ENCODE peak calls at places on chromosome 12, in eight cellular contexts. One of them, this sample, is unnamed.

GRCh38 chr12:124543591-124544310 is 23.7 kb downstream of the NCOR2 start:
- DNase-seq in suprapubic skin: peak
- DNase-seq in Peyer's patch: no peak
- DNase-seq in lower leg skin: no peak
- DNase-seq in HepG2: no peak
- DNase-seq in stomach: no peak
- DNase-seq in A549: no peak
- DNase-seq in right lobe of liver: no peak
- DNase-seq in this sample: no peak

GRCh38 chr12:2535583-2536187 is 259.1 kb upstream of the FKBP4 start:
- DNase-seq in A549: no peak
- DNase-seq in lower leg skin: no peak
- DNase-seq in HepG2: no peak
- DNase-seq in Peyer's patch: no peak
- DNase-seq in suprapubic skin: no peak
- DNase-seq in stomach: no peak
- DNase-seq in right lobe of liver: no peak
- DNase-seq in this sample: no peak

GRCh38 chr12:57583008-57583831 is 7.8 kb upstream of the PIP4K2C start:
- DNase-seq in A549: peak
- DNase-seq in HepG2: peak
- DNase-seq in suprapubic skin: no peak
- DNase-seq in Peyer's patch: peak
- DNase-seq in stomach: peak
- DNase-seq in lower leg skin: peak
- DNase-seq in right lobe of liver: no peak
- DNase-seq in this sample: peak

GRCh38 chr12:64120568-64120967 is 101.5 kb downstream of the KICS2 start:
- DNase-seq in Peyer's patch: no peak
- DNase-seq in right lobe of liver: no peak
- DNase-seq in A549: no peak
- DNase-seq in lower leg skin: no peak
- DNase-seq in suprapubic skin: no peak
- DNase-seq in stomach: no peak
- DNase-seq in HepG2: no peak
- DNase-seq in this sample: no peak

GRCh38 chr12:84911331-84912190 is 1.0 kb downstream of the SLC6A15 start:
- DNase-seq in Peyer's patch: peak
- DNase-seq in A549: peak
- DNase-seq in right lobe of liver: peak
- DNase-seq in suprapubic skin: peak
- DNase-seq in stomach: no peak
- DNase-seq in lower leg skin: peak
- DNase-seq in HepG2: no peak
- DNase-seq in this sample: no peak

GRCh38 chr12:13573698-13574321 is 377.3 kb downstream of the EMP1 start:
- DNase-seq in suprapubic skin: no peak
- DNase-seq in lower leg skin: no peak
- DNase-seq in right lobe of liver: no peak
- DNase-seq in stomach: no peak
- DNase-seq in A549: peak
- DNase-seq in Peyer's patch: no peak
- DNase-seq in HepG2: no peak
- DNase-seq in this sample: no peak

GRCh38 chr12:74066476-74066875 is 471.2 kb upstream of the ATXN7L3B start:
- DNase-seq in A549: no peak
- DNase-seq in lower leg skin: no peak
- DNase-seq in suprapubic skin: no peak
- DNase-seq in Peyer's patch: no peak
- DNase-seq in right lobe of liver: no peak
- DNase-seq in stomach: no peak
- DNase-seq in HepG2: no peak
- DNase-seq in this sample: peak

GRCh38 chr12:119938049-119938667 is 50.9 kb upstream of the BICDL1 start:
- DNase-seq in right lobe of liver: no peak
- DNase-seq in stomach: peak
- DNase-seq in A549: peak
- DNase-seq in suprapubic skin: no peak
- DNase-seq in lower leg skin: peak
- DNase-seq in HepG2: peak
- DNase-seq in Peyer's patch: peak
- DNase-seq in this sample: peak

GRCh38 chr12:12224240-12224940 is 42.5 kb downstream of the LRP6 start:
- DNase-seq in stomach: no peak
- DNase-seq in A549: no peak
- DNase-seq in suprapubic skin: no peak
- DNase-seq in HepG2: no peak
- DNase-seq in lower leg skin: no peak
- DNase-seq in right lobe of liver: no peak
- DNase-seq in Peyer's patch: no peak
- DNase-seq in this sample: no peak

GRCh38 chr12:109097435-109098141 is at the start of gene UNG:
- DNase-seq in lower leg skin: peak
- DNase-seq in stomach: peak
- DNase-seq in HepG2: peak
- DNase-seq in A549: peak
- DNase-seq in suprapubic skin: peak
- DNase-seq in right lobe of liver: peak
- DNase-seq in Peyer's patch: peak
- DNase-seq in this sample: peak

GRCh38 chr12:109089683-109090082 is 3.6 kb downstream of the ALKBH2 start:
- DNase-seq in suprapubic skin: no peak
- DNase-seq in A549: no peak
- DNase-seq in Peyer's patch: no peak
- DNase-seq in HepG2: no peak
- DNase-seq in stomach: no peak
- DNase-seq in right lobe of liver: no peak
- DNase-seq in lower leg skin: no peak
- DNase-seq in this sample: no peak

GRCh38 chr12:109092484-109093021 is 719 bp downstream of the ALKBH2 start:
- DNase-seq in lower leg skin: no peak
- DNase-seq in HepG2: no peak
- DNase-seq in right lobe of liver: no peak
- DNase-seq in A549: no peak
- DNase-seq in stomach: no peak
- DNase-seq in Peyer's patch: no peak
- DNase-seq in suprapubic skin: peak
- DNase-seq in this sample: no peak

GRCh38 chr12:109097140-109097434 is 310 bp upstream of the UNG start:
- DNase-seq in right lobe of liver: no peak
- DNase-seq in lower leg skin: no peak
- DNase-seq in stomach: no peak
- DNase-seq in Peyer's patch: no peak
- DNase-seq in A549: no peak
- DNase-seq in HepG2: no peak
- DNase-seq in suprapubic skin: no peak
- DNase-seq in this sample: no peak

DNA sequence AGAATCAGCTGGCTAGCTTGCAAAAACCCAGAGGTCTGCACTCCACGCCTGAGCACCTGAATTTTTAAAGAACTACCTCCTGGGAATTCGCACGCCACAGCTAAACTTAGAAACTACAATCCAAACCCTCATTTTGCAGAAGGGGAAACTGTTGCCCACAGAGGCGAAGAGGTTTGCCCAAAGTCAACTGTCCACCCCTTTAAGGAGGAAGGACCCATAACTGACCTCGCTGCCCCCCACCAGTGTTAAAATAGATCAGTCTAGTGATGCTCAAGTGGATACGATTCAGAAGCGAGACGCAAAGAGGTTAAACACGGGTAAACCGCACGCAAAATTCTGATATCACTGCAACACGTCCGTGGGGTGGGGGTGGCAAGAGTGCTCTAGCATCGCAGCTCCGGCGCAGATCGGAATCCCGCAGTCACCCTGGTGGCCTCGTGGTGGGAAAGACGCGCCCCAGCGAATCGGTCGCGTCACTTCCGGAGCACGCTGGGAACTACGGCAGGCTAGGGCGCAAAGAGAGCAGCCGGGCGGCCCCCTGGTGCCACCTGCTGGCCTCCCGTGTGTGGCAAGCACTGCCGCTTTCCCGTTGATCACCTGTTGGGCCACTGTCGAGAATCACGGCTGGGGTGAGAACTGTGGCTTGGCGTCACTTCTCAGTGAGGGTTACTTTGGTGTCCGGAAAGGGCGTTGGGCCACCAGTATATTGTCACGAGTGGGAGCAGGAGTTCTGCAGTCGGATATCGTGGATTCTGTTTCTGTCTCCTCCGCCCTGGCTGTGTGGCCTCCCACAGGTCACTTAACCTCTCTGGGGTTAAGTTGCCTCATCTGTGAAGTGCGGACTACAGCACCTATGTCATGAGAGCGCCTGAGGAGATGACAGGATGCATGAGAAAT is at the start of gene ALKBH2:
- DNase-seq in suprapubic skin: peak
- DNase-seq in A549: peak
- DNase-seq in right lobe of liver: peak
- DNase-seq in lower leg skin: peak
- DNase-seq in stomach: peak
- DNase-seq in Peyer's patch: peak
- DNase-seq in HepG2: peak
- DNase-seq in this sample: peak
- TF ChIP-seq POLR2A in suprapubic skin: peak
- TF ChIP-seq POLR2A in A549: peak
- TF ChIP-seq POLR2A in right lobe of liver: peak
- TF ChIP-seq POLR2A in lower leg skin: no peak
- TF ChIP-seq POLR2A in stomach: no peak
- TF ChIP-seq POLR2A in Peyer's patch: no peak
- TF ChIP-seq POLR2A in HepG2: peak
- TF ChIP-seq POLR2A in this sample: peak

GRCh38 chr12:122309564-122310121 is 43.3 kb upstream of the VPS33A start:
- DNase-seq in suprapubic skin: no peak
- DNase-seq in HepG2: no peak
- DNase-seq in A549: no peak
- DNase-seq in right lobe of liver: no peak
- DNase-seq in Peyer's patch: no peak
- DNase-seq in lower leg skin: no peak
- DNase-seq in stomach: no peak
- DNase-seq in this sample: no peak

GRCh38 chr12:122304924-122305323 is 38.6 kb upstream of the VPS33A start:
- DNase-seq in lower leg skin: no peak
- DNase-seq in A549: no peak
- DNase-seq in Peyer's patch: no peak
- DNase-seq in stomach: no peak
- DNase-seq in HepG2: no peak
- DNase-seq in suprapubic skin: no peak
- DNase-seq in right lobe of liver: no peak
- DNase-seq in this sample: no peak

GRCh38 chr12:122303068-122303467 is 36.8 kb upstream of the VPS33A start:
- DNase-seq in suprapubic skin: no peak
- DNase-seq in right lobe of liver: no peak
- DNase-seq in stomach: no peak
- DNase-seq in HepG2: no peak
- DNase-seq in lower leg skin: no peak
- DNase-seq in A549: no peak
- DNase-seq in Peyer's patch: no peak
- DNase-seq in this sample: no peak

GRCh38 chr12:122308811-122309210 is 42.5 kb upstream of the VPS33A start:
- DNase-seq in suprapubic skin: no peak
- DNase-seq in A549: no peak
- DNase-seq in Peyer's patch: no peak
- DNase-seq in HepG2: no peak
- DNase-seq in right lobe of liver: no peak
- DNase-seq in lower leg skin: no peak
- DNase-seq in stomach: no peak
- DNase-seq in this sample: no peak

DNA sequence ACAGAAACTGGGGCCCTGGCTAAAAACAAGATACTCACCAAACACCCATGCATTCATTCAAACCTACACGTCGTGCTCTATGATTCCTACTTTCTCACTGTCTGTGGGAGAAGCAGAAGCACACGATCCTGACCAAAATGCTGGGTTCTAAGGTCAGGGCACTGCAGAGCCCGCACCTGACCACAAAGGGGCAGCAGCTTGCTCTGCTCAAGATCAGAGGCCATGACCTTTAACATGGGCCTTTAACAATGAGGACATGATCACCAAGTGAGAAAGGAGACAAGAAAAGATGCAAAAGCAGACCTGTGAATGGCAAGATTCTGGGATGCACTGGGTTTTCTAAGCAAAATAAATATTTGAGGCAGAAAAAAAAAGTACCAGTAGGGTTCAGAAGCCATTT is 40.1 kb upstream of the VPS33A start:
- DNase-seq in HepG2: peak
- DNase-seq in A549: no peak
- DNase-seq in right lobe of liver: no peak
- DNase-seq in lower leg skin: no peak
- DNase-seq in Peyer's patch: no peak
- DNase-seq in stomach: no peak
- DNase-seq in suprapubic skin: no peak
- DNase-seq in this sample: no peak
- TF ChIP-seq CTCF in HepG2: peak
- TF ChIP-seq CTCF in A549: no peak
- TF ChIP-seq CTCF in right lobe of liver: peak
- TF ChIP-seq CTCF in lower leg skin: no peak
- TF ChIP-seq CTCF in Peyer's patch: no peak
- TF ChIP-seq CTCF in stomach: no peak
- TF ChIP-seq CTCF in suprapubic skin: no peak
- TF ChIP-seq CTCF in this sample: no peak

GRCh38 chr12:21666722-21667121 is 9.1 kb upstream of the LDHB start:
- DNase-seq in HepG2: no peak
- DNase-seq in A549: no peak
- DNase-seq in right lobe of liver: no peak
- DNase-seq in lower leg skin: no peak
- DNase-seq in suprapubic skin: no peak
- DNase-seq in Peyer's patch: no peak
- DNase-seq in stomach: no peak
- DNase-seq in this sample: no peak
- TF ChIP-seq POLR2A in HepG2: no peak
- TF ChIP-seq POLR2A in A549: no peak
- TF ChIP-seq POLR2A in right lobe of liver: no peak
- TF ChIP-seq POLR2A in lower leg skin: no peak
- TF ChIP-seq POLR2A in suprapubic skin: no peak
- TF ChIP-seq POLR2A in Peyer's patch: no peak
- TF ChIP-seq POLR2A in stomach: no peak
- TF ChIP-seq POLR2A in this sample: no peak

GRCh38 chr12:42791399-42791798 is 201.9 kb upstream of the PRICKLE1 start:
- DNase-seq in Peyer's patch: no peak
- DNase-seq in stomach: no peak
- DNase-seq in A549: no peak
- DNase-seq in lower leg skin: no peak
- DNase-seq in suprapubic skin: no peak
- DNase-seq in HepG2: no peak
- DNase-seq in right lobe of liver: no peak
- DNase-seq in this sample: no peak

GRCh38 chr12:42789808-42790760 is 200.5 kb upstream of the PRICKLE1 start:
- DNase-seq in Peyer's patch: no peak
- DNase-seq in A549: no peak
- DNase-seq in lower leg skin: no peak
- DNase-seq in stomach: no peak
- DNase-seq in right lobe of liver: no peak
- DNase-seq in HepG2: no peak
- DNase-seq in suprapubic skin: no peak
- DNase-seq in this sample: no peak

GRCh38 chr12:42790761-42791151 is 201.2 kb upstream of the PRICKLE1 start:
- DNase-seq in lower leg skin: no peak
- DNase-seq in suprapubic skin: no peak
- DNase-seq in stomach: no peak
- DNase-seq in Peyer's patch: no peak
- DNase-seq in A549: peak
- DNase-seq in right lobe of liver: no peak
- DNase-seq in HepG2: no peak
- DNase-seq in this sample: no peak

GRCh38 chr12:42794811-42795210 is 205.3 kb upstream of the PRICKLE1 start:
- DNase-seq in A549: no peak
- DNase-seq in suprapubic skin: no peak
- DNase-seq in stomach: no peak
- DNase-seq in Peyer's patch: no peak
- DNase-seq in HepG2: no peak
- DNase-seq in right lobe of liver: no peak
- DNase-seq in lower leg skin: no peak
- DNase-seq in this sample: no peak

GRCh38 chr12:42792265-42792664 is 202.7 kb upstream of the PRICKLE1 start:
- DNase-seq in lower leg skin: no peak
- DNase-seq in stomach: no peak
- DNase-seq in Peyer's patch: no peak
- DNase-seq in right lobe of liver: no peak
- DNase-seq in A549: no peak
- DNase-seq in HepG2: no peak
- DNase-seq in suprapubic skin: no peak
- DNase-seq in this sample: no peak
- TF ChIP-seq CTCF in lower leg skin: no peak
- TF ChIP-seq CTCF in stomach: no peak
- TF ChIP-seq CTCF in Peyer's patch: no peak
- TF ChIP-seq CTCF in right lobe of liver: no peak
- TF ChIP-seq CTCF in A549: no peak
- TF ChIP-seq CTCF in HepG2: no peak
- TF ChIP-seq CTCF in suprapubic skin: no peak
- TF ChIP-seq CTCF in this sample: no peak